ENCODE peak calls at places on chromosomes 3 and 15, in five cellular contexts. P is fibroblast of lung, E is spleen, D is MM.1S, G is transverse colon. A is an unnamed sample. For H3K9me3, the result is how much of the 10 kb centered on the place peaks cover.

GRCh38 chr3:59839283-59839682 is 789.5 kb upstream of the CFAP20DC start:
- DNase-seq in P (peak), E (no peak), D (no peak), G (no peak), A (no peak)

GRCh38 chr3:124383051-124383450 is 347.2 kb upstream of the UMPS start:
- DNase-seq in P (no peak), E (no peak), D (no peak), G (no peak), A (no peak)

GRCh38 chr15:42456971-42457370 is 34.0 kb downstream of the ZNF106 start:
- DNase-seq in P (peak), E (no peak), D (no peak), G (no peak), A (no peak)

GRCh38 chr15:81073796-81074195 is 60.3 kb upstream of the CFAP161 start:
- DNase-seq in P (no peak), E (no peak), D (no peak), G (no peak), A (no peak)

GRCh38 chr3:117688583-117688982 is 979.0 kb downstream of the TUSC7 start:
- DNase-seq in P (no peak), E (no peak), D (peak), G (no peak), A (no peak)

GRCh38 chr3:112858410-112859069 is 11.9 kb upstream of the CD200R1L start:
- DNase-seq in P (no peak), E (no peak), D (no peak), G (no peak), A (no peak)

GRCh38 chr3:197736010-197736490 is 654 bp downstream of the RUBCN start:
- DNase-seq in P (no peak), E (peak), D (peak), G (peak), A (peak)

GRCh38 chr3:53109822-53110771 is 20.1 kb downstream of the RFT1 start:
- DNase-seq in P (peak), E (no peak), D (peak), G (peak), A (no peak)

GRCh38 chr3:24523988-24524727 is 29.5 kb upstream of the THRB start:
- DNase-seq in P (no peak), E (no peak), D (no peak), G (no peak), A (no peak)

GRCh38 chr3:137987723-137988122 is 22.2 kb upstream of the CLDN18 start:
- DNase-seq in P (no peak), E (no peak), D (no peak), G (no peak), A (no peak)

GRCh38 chr3:24199305-24199704 is 254.2 kb downstream of the NR1D2 start:
- DNase-seq in P (no peak), E (no peak), D (no peak), G (no peak), A (no peak)

GRCh38 chr3:71503525-71504249 is 79.8 kb downstream of the FOXP1 start:
- DNase-seq in P (peak), E (no peak), D (no peak), G (no peak), A (no peak)

GRCh38 chr3:183161552-183162345 is 785 bp downstream of the LAMP3 start:
- DNase-seq in P (peak), E (peak), D (peak), G (no peak), A (no peak)

GRCh38 chr15:85766007-85766831 is 28.5 kb downstream of the KLHL25 start:
- DNase-seq in P (no peak), E (no peak), D (no peak), G (no peak), A (no peak)

GRCh38 chr3:170636609-170637008 is 50.7 kb upstream of the SLC7A14 start:
- DNase-seq in P (no peak), E (no peak), D (no peak), G (no peak), A (no peak)

GRCh38 chr3:47985376-47985775 is 30.8 kb downstream of the MAP4 start:
- DNase-seq in P (no peak), E (no peak), D (no peak), G (no peak), A (no peak)

DNA sequence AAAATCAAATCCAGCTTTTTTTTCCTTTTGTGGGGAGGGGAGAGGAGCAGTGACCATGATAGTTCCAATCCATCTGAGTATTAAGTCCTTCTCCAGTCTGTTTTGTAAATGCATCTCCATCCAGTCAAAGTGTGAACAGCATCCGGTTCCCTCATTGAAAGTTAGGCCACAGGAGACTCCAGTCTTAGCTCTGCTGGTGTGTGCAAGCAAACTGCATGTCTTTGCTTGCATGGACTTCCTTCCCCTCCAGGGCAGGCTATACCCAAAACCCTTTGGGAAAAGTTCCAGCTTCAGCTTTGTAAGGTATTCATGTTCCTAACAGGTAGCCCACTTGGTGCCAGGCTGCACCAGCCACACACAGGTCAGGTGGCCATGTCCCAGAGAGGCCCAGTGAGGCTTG is 3.1 kb upstream of the MAN2C1 start:
- DNase-seq in P (no peak), E (no peak), D (no peak), G (no peak), A (no peak)
- H3K9me3 ChIP-seq in P (under half), E (under half), D (under half), G (under half), A (under half)

GRCh38 chr3:49804141-49805041 is 1.3 kb downstream of the INKA1 start:
- DNase-seq in P (no peak), E (peak), D (no peak), G (no peak), A (no peak)
- H3K4me3 ChIP-seq in P (peak), E (peak), D (peak), G (peak), A (peak)

GRCh38 chr3:171954644-171955365 is 84.6 kb upstream of the FNDC3B start:
- DNase-seq in P (peak), E (no peak), D (no peak), G (no peak), A (no peak)
- H3K27ac ChIP-seq in P (no peak), E (no peak), D (no peak), G (no peak), A (no peak)

DNA sequence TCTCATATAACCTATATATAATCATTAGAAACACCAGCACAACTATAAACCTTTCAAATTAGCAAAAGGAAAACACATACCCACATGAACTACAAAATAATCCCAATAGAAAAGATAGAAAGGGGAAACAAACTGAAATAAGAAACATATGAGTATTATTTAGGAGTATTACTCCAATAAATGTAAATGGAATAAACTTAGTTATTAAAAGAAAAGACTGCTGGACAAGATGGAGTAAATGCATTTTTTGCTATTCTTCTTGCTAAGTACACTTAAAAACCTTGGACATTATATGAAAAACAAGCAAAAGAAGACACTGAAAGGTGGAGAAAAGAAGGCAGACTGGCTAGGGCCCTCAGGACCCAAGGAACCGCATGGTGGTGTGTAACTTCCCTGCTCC is 43.5 kb upstream of the ADAMTS17 start:
- DNase-seq in P (no peak), E (no peak), D (no peak), G (no peak), A (no peak)
- H3K9me3 ChIP-seq in P (under half), E (under half), D (under half), G (under half), A (under half)

A was measured in effector memory CD4-positive, alpha-beta T cell.